ENCODE peak calls at places on chromosomes 16 and 17, in four cellular contexts. X is A549, N is GM12878, B is SK-N-SH. L is an unnamed sample.
A peak's percentile ranks its signal among the peaks of the same experiment; 100 is the strongest.

GRCh38 chr16:58317608-58318152 is 22.9 kb upstream of the PRSS54 start:
- DNase-seq in N (no peak), B (no peak), X (no peak), L (no peak)

GRCh38 chr17:36544049-36544319 is 735 bp upstream of the GGNBP2 start:
- DNase-seq in B (no peak), X (peak; percentile 72), N (peak; percentile 27), L (peak; percentile 14)

GRCh38 chr17:56172517-56172982 is 19.3 kb downstream of the ANKFN1 start:
- DNase-seq in N (no peak), X (no peak), B (no peak), L (no peak)

GRCh38 chr17:7589204-7589868 is 558 bp downstream of the SOX15 start:
- DNase-seq in N (no peak), X (peak; percentile 72), B (peak; percentile 91), L (no peak)

GRCh38 chr16:4800290-4801041 is 2.0 kb downstream of the ROGDI start:
- DNase-seq in X (no peak), B (no peak), N (no peak), L (peak; percentile 56)

GRCh38 chr17:28574536-28574935 is 2.2 kb downstream of the ALDOC start:
- DNase-seq in B (no peak), N (no peak), X (peak; percentile 41), L (no peak)

GRCh38 chr16:88703486-88704309 is 2.5 kb downstream of the RNF166 start:
- DNase-seq in B (no peak), N (no peak), X (no peak), L (no peak)

GRCh38 chr17:16915752-16916556 is 56.0 kb downstream of the TNFRSF13B start:
- DNase-seq in B (peak; percentile 64), X (peak; percentile 67), N (peak; percentile 17), L (peak; percentile 32)

GRCh38 chr16:16890964-16891363 is 512.0 kb downstream of the NPIPA7 start:
- DNase-seq in N (no peak), X (peak; percentile 17), B (no peak), L (no peak)

GRCh38 chr17:65901394-65901793 is 290.5 kb downstream of the CEP112 start:
- DNase-seq in X (no peak), N (no peak), B (peak; percentile 15), L (no peak)

GRCh38 chr16:84303023-84303422 is 8.3 kb downstream of the WFDC1 start:
- DNase-seq in B (no peak), N (no peak), X (no peak), L (no peak)

GRCh38 chr16:29850998-29851397 is 12.0 kb downstream of the CDIPT start:
- DNase-seq in X (no peak), N (no peak), B (no peak), L (no peak)

GRCh38 chr16:18983565-18984424 is at the start of gene TMC7:
- DNase-seq in B (peak; percentile 94), N (no peak), X (peak; percentile 92), L (peak; percentile 91)

GRCh38 chr16:2939968-2940367 is 24.1 kb upstream of the KREMEN2 start:
- DNase-seq in X (no peak), B (no peak), N (no peak), L (no peak)

GRCh38 chr17:37834168-37834567 is 89.3 kb upstream of the HNF1B start:
- DNase-seq in B (no peak), X (no peak), N (no peak), L (no peak)

GRCh38 chr16:29978564-29979270 is 5.0 kb downstream of the TAOK2 start:
- DNase-seq in B (peak; percentile 4), X (no peak), N (no peak), L (no peak)

GRCh38 chr16:31529398-31530312 is 2.0 kb downstream of the AHSP start:
- DNase-seq in B (no peak), N (no peak), X (no peak), L (no peak)

GRCh38 chr16:68790130-68790761 is 53.1 kb upstream of the TANGO6 start:
- DNase-seq in B (no peak), X (peak; percentile 67), N (no peak), L (peak; percentile 96)
- TF ChIP-seq PBX3 in B (no peak), X (no peak), N (no peak), L (no peak)

GRCh38 chr16:10609410-10609774 is 29.0 kb upstream of the EMP2 start:
- DNase-seq in X (no peak), B (no peak), N (no peak), L (no peak)
- TF ChIP-seq PBX3 in X (no peak), B (no peak), N (no peak), L (no peak)

DNA sequence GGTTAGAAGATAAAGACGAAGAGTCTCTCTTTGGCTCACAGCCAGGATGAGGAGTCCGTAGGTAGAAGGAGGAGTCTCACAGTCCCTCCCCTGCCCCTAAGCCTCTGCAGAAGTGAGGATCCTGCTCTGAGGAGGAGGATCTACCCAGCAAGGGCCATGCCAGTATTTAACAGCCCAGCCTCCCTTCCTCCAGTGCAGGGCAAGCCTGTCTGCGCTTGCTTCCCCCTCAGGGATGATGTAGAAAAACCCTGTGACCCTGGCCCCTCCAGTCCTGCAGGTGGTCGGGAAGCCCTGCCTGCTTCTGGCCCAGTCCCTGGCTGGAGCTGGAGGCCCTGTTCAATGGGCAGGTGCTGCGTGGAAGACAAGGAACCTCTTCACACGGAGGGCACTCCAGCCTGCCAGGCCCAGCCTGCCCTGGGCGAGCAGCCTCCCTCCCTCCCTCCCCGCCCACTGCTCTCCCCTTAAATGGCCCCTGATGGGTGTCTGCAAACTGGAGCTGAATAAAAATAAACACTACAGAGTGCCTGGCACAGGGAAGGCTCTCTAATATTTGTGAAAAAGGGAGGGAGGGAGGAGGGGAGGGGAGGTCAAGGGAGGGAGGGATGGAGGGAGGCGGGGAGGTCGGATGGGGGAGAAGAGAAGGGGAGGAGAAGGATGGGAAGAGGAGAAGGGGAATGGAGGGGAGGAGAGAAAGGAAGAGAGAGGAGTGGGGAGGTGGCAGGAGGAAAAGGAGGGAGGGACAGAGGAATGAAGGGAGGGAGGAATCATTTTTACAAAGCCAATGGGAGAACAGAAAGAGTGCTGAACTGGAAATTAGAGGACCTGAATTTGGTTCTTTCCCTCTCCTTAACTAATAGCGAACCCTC is 222.9 kb upstream of the TNRC6C start:
- DNase-seq in B (peak; percentile 82), X (no peak), N (no peak), L (no peak)
- TF ChIP-seq PBX3 in B (no peak), X (no peak), N (no peak), L (no peak)

DNA sequence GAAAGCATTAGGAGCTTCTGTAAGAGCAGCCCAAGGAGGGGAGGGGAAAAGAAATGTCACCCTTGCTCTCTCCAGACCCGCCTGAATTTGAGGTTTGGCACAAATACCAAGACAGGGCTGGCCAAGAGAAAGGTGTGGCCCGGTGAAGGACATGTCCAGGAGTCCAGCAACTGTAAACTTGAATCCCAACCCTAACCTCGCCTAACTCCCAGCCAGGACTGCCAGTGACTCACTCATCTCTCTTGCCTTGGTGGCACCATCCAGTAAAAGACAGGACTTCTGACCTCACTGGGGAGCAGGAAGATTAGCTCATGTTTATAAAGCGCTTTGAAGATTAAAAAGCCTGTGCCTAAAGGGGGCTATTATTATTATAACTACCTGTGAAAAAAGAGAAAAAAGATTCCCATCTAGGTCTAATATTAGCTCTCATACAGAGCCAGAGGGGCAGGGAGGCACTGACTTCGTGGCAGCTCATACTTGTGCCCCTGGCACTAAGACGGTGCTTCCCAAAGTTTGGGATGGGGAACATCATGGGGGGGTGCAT is 335.3 kb downstream of the SOX9 start:
- DNase-seq in N (no peak), X (peak; percentile 97), B (no peak), L (peak; percentile 73)
- TF ChIP-seq PBX3 in N (no peak), X (no peak), B (no peak), L (no peak)

GRCh38 chr17:81814748-81815645 is 11.0 kb downstream of the GCGR start:
- DNase-seq in B (no peak), N (no peak), X (no peak), L (peak; percentile 47)
- TF ChIP-seq PBX3 in B (no peak), N (no peak), X (no peak), L (no peak)

L was measured in HepG2.